ENCODE peak calls at places on chromosomes 12 and 14, in five cellular contexts. One of them, this sample, is unnamed.

GRCh38 chr14:49970474-49971147 is 77.7 kb downstream of the ARF6 start:
- DNase-seq in CD8-positive, alpha-beta memory T cell: no peak
- DNase-seq in NCI-H2171: no peak
- DNase-seq in tibial artery: no peak
- DNase-seq in NCI-H1092: no peak
- DNase-seq in this sample: no peak

GRCh38 chr12:229441-230191 is 15.7 kb upstream of the SLC6A12 start:
- DNase-seq in NCI-H2171: no peak
- DNase-seq in NCI-H1092: no peak
- DNase-seq in CD8-positive, alpha-beta memory T cell: no peak
- DNase-seq in tibial artery: peak
- DNase-seq in this sample: no peak

GRCh38 chr12:76329163-76329562 is 19.1 kb downstream of the BBS10 start:
- DNase-seq in NCI-H1092: no peak
- DNase-seq in NCI-H2171: no peak
- DNase-seq in CD8-positive, alpha-beta memory T cell: no peak
- DNase-seq in tibial artery: no peak
- DNase-seq in this sample: no peak

GRCh38 chr12:90460681-90461080 is 494.3 kb downstream of the CCER1 start:
- DNase-seq in tibial artery: no peak
- DNase-seq in CD8-positive, alpha-beta memory T cell: no peak
- DNase-seq in NCI-H1092: no peak
- DNase-seq in NCI-H2171: no peak
- DNase-seq in this sample: no peak

GRCh38 chr14:35414365-35414764 is 9.8 kb upstream of the NFKBIA start:
- DNase-seq in NCI-H2171: no peak
- DNase-seq in tibial artery: no peak
- DNase-seq in NCI-H1092: no peak
- DNase-seq in CD8-positive, alpha-beta memory T cell: no peak
- DNase-seq in this sample: no peak

GRCh38 chr12:107320031-107320928 is 226.9 kb upstream of the CRY1 start:
- DNase-seq in tibial artery: no peak
- DNase-seq in NCI-H2171: peak
- DNase-seq in NCI-H1092: no peak
- DNase-seq in CD8-positive, alpha-beta memory T cell: peak
- DNase-seq in this sample: peak

GRCh38 chr14:76396714-76397187 is 20.8 kb downstream of the ESRRB start:
- DNase-seq in NCI-H2171: no peak
- DNase-seq in NCI-H1092: no peak
- DNase-seq in CD8-positive, alpha-beta memory T cell: no peak
- DNase-seq in tibial artery: no peak
- DNase-seq in this sample: no peak

GRCh38 chr12:105365231-105365630 is 34.7 kb downstream of the C12orf75 start:
- DNase-seq in CD8-positive, alpha-beta memory T cell: no peak
- DNase-seq in NCI-H1092: no peak
- DNase-seq in tibial artery: no peak
- DNase-seq in NCI-H2171: no peak
- DNase-seq in this sample: no peak

GRCh38 chr14:89603938-89604480 is 187.0 kb upstream of the FOXN3 start:
- DNase-seq in tibial artery: no peak
- DNase-seq in NCI-H2171: no peak
- DNase-seq in NCI-H1092: no peak
- DNase-seq in CD8-positive, alpha-beta memory T cell: no peak
- DNase-seq in this sample: no peak

GRCh38 chr12:13428538-13429265 is 232.2 kb downstream of the EMP1 start:
- DNase-seq in NCI-H2171: no peak
- DNase-seq in NCI-H1092: peak
- DNase-seq in CD8-positive, alpha-beta memory T cell: no peak
- DNase-seq in tibial artery: no peak
- DNase-seq in this sample: peak

GRCh38 chr14:104936361-104937155 is 11.9 kb downstream of the PLD4 start:
- DNase-seq in tibial artery: peak
- DNase-seq in NCI-H1092: no peak
- DNase-seq in CD8-positive, alpha-beta memory T cell: no peak
- DNase-seq in NCI-H2171: no peak
- DNase-seq in this sample: no peak

GRCh38 chr14:54329082-54329695 is 67.6 kb upstream of the CDKN3 start:
- DNase-seq in tibial artery: no peak
- DNase-seq in NCI-H2171: no peak
- DNase-seq in CD8-positive, alpha-beta memory T cell: no peak
- DNase-seq in NCI-H1092: peak
- DNase-seq in this sample: no peak

GRCh38 chr12:5317556-5317955 is 114.4 kb upstream of the NTF3 start:
- DNase-seq in NCI-H1092: no peak
- DNase-seq in NCI-H2171: no peak
- DNase-seq in CD8-positive, alpha-beta memory T cell: no peak
- DNase-seq in tibial artery: no peak
- DNase-seq in this sample: no peak

GRCh38 chr12:128734391-128734790 is 89.4 kb downstream of the SLC15A4 start:
- DNase-seq in NCI-H2171: no peak
- DNase-seq in NCI-H1092: no peak
- DNase-seq in CD8-positive, alpha-beta memory T cell: no peak
- DNase-seq in tibial artery: no peak
- DNase-seq in this sample: no peak

GRCh38 chr14:22915886-22916521 is 2.9 kb downstream of the RBM23 start:
- DNase-seq in NCI-H2171: no peak
- DNase-seq in tibial artery: no peak
- DNase-seq in CD8-positive, alpha-beta memory T cell: no peak
- DNase-seq in NCI-H1092: no peak
- DNase-seq in this sample: no peak

GRCh38 chr14:104425171-104425681 is 154.3 kb upstream of the C14orf180 start:
- DNase-seq in NCI-H2171: no peak
- DNase-seq in NCI-H1092: no peak
- DNase-seq in CD8-positive, alpha-beta memory T cell: no peak
- DNase-seq in tibial artery: no peak
- DNase-seq in this sample: no peak

GRCh38 chr12:131901431-131902331 is 7.3 kb downstream of the ULK1 start:
- DNase-seq in NCI-H1092: no peak
- DNase-seq in tibial artery: peak
- DNase-seq in CD8-positive, alpha-beta memory T cell: no peak
- DNase-seq in NCI-H2171: no peak
- DNase-seq in this sample: no peak

GRCh38 chr12:24172773-24173447 is 223.4 kb upstream of the SOX5 start:
- DNase-seq in NCI-H1092: no peak
- DNase-seq in tibial artery: no peak
- DNase-seq in NCI-H2171: no peak
- DNase-seq in CD8-positive, alpha-beta memory T cell: no peak
- DNase-seq in this sample: no peak

GRCh38 chr12:39123580-39123979 is 218.2 kb upstream of the CPNE8 start:
- DNase-seq in tibial artery: no peak
- DNase-seq in NCI-H1092: no peak
- DNase-seq in NCI-H2171: no peak
- DNase-seq in CD8-positive, alpha-beta memory T cell: no peak
- DNase-seq in this sample: no peak

GRCh38 chr14:50624447-50624846 is 43.7 kb downstream of the SAV1 start:
- DNase-seq in NCI-H2171: no peak
- DNase-seq in CD8-positive, alpha-beta memory T cell: no peak
- DNase-seq in tibial artery: no peak
- DNase-seq in NCI-H1092: no peak
- DNase-seq in this sample: no peak

GRCh38 chr12:23488130-23488529 is 461.3 kb downstream of the SOX5 start:
- DNase-seq in tibial artery: no peak
- DNase-seq in NCI-H1092: no peak
- DNase-seq in NCI-H2171: no peak
- DNase-seq in CD8-positive, alpha-beta memory T cell: no peak
- DNase-seq in this sample: no peak

GRCh38 chr12:127262658-127263057 is 1004.3 kb upstream of the TMEM132C start:
- DNase-seq in CD8-positive, alpha-beta memory T cell: no peak
- DNase-seq in NCI-H2171: no peak
- DNase-seq in NCI-H1092: no peak
- DNase-seq in tibial artery: no peak
- DNase-seq in this sample: no peak

GRCh38 chr14:28542040-28542439 is 224.5 kb upstream of the FOXG1 start:
- DNase-seq in CD8-positive, alpha-beta memory T cell: no peak
- DNase-seq in NCI-H1092: no peak
- DNase-seq in NCI-H2171: no peak
- DNase-seq in tibial artery: no peak
- DNase-seq in this sample: no peak

GRCh38 chr12:78018146-78018910 is 187.6 kb downstream of the NAV3 start:
- DNase-seq in tibial artery: no peak
- DNase-seq in CD8-positive, alpha-beta memory T cell: no peak
- DNase-seq in NCI-H2171: no peak
- DNase-seq in NCI-H1092: no peak
- DNase-seq in this sample: no peak

GRCh38 chr12:69988601-69989194 is 163.7 kb downstream of the MYRFL start:
- DNase-seq in tibial artery: no peak
- DNase-seq in NCI-H1092: no peak
- DNase-seq in CD8-positive, alpha-beta memory T cell: no peak
- DNase-seq in NCI-H2171: no peak
- DNase-seq in this sample: no peak

GRCh38 chr14:103859416-103860202 is 12.2 kb upstream of the PPP1R13B start:
- DNase-seq in NCI-H1092: no peak
- DNase-seq in CD8-positive, alpha-beta memory T cell: no peak
- DNase-seq in NCI-H2171: no peak
- DNase-seq in tibial artery: no peak
- DNase-seq in this sample: no peak

GRCh38 chr12:69284131-69284530 is 44.8 kb downstream of the CPSF6 start:
- DNase-seq in NCI-H1092: peak
- DNase-seq in NCI-H2171: peak
- DNase-seq in tibial artery: peak
- DNase-seq in CD8-positive, alpha-beta memory T cell: peak
- DNase-seq in this sample: peak

GRCh38 chr12:121799175-121799841 is 4.5 kb upstream of the SETD1B start:
- DNase-seq in NCI-H1092: peak
- DNase-seq in CD8-positive, alpha-beta memory T cell: no peak
- DNase-seq in NCI-H2171: peak
- DNase-seq in tibial artery: peak
- DNase-seq in this sample: peak

GRCh38 chr14:73741876-73742519 is 27.8 kb upstream of the PNMA1 start:
- DNase-seq in NCI-H1092: no peak
- DNase-seq in tibial artery: peak
- DNase-seq in NCI-H2171: no peak
- DNase-seq in CD8-positive, alpha-beta memory T cell: no peak
- DNase-seq in this sample: no peak

GRCh38 chr12:3117628-3118027 is 40.4 kb downstream of the TSPAN9 start:
- DNase-seq in CD8-positive, alpha-beta memory T cell: no peak
- DNase-seq in NCI-H1092: no peak
- DNase-seq in NCI-H2171: peak
- DNase-seq in tibial artery: no peak
- DNase-seq in this sample: no peak

GRCh38 chr14:34301107-34301734 is 160.8 kb downstream of the SPTSSA start:
- DNase-seq in NCI-H1092: peak
- DNase-seq in tibial artery: no peak
- DNase-seq in NCI-H2171: peak
- DNase-seq in CD8-positive, alpha-beta memory T cell: no peak
- DNase-seq in this sample: peak

GRCh38 chr12:80745851-80746250 is 29.1 kb downstream of the MYF5 start:
- DNase-seq in NCI-H1092: no peak
- DNase-seq in CD8-positive, alpha-beta memory T cell: no peak
- DNase-seq in tibial artery: no peak
- DNase-seq in NCI-H2171: no peak
- DNase-seq in this sample: no peak

GRCh38 chr12:39435531-39435930 is 7.4 kb downstream of the KIF21A start:
- DNase-seq in CD8-positive, alpha-beta memory T cell: no peak
- DNase-seq in NCI-H2171: no peak
- DNase-seq in tibial artery: no peak
- DNase-seq in NCI-H1092: no peak
- DNase-seq in this sample: no peak

GRCh38 chr12:83149987-83150386 is 463.3 kb downstream of the TMTC2 start:
- DNase-seq in NCI-H1092: no peak
- DNase-seq in CD8-positive, alpha-beta memory T cell: no peak
- DNase-seq in tibial artery: no peak
- DNase-seq in NCI-H2171: no peak
- DNase-seq in this sample: no peak

GRCh38 chr12:126617312-126617711 is 1552.1 kb downstream of the AACS start:
- DNase-seq in NCI-H1092: no peak
- DNase-seq in tibial artery: no peak
- DNase-seq in CD8-positive, alpha-beta memory T cell: no peak
- DNase-seq in NCI-H2171: no peak
- DNase-seq in this sample: no peak

This sample was measured in COR-L47.